ENCODE peak calls at places on chromosomes 11 and 22, in eight cellular contexts. One of them, this sample, is unnamed.

GRCh38 chr22:37696657-37697539 is at the start of gene TRIOBP:
- DNase-seq in tibial artery: peak; percentile 97
- DNase-seq in thoracic aorta: peak; percentile 96
- DNase-seq in right lobe of liver: peak; percentile 87
- DNase-seq in upper lobe of right lung: peak; percentile 97
- DNase-seq in brain microvascular endothelial cell: peak; percentile 98
- DNase-seq in BJ: peak; percentile 71
- DNase-seq in hepatocyte: peak; percentile 97
- DNase-seq in this sample: peak; percentile 80

GRCh38 chr11:91921974-91922373 is 302.6 kb upstream of the FAT3 start:
- DNase-seq in right lobe of liver: no peak
- DNase-seq in tibial artery: no peak
- DNase-seq in upper lobe of right lung: no peak
- DNase-seq in hepatocyte: no peak
- DNase-seq in brain microvascular endothelial cell: no peak
- DNase-seq in thoracic aorta: no peak
- DNase-seq in BJ: no peak
- DNase-seq in this sample: no peak

GRCh38 chr11:13923716-13924650 is 38.5 kb upstream of the SPON1 start:
- DNase-seq in tibial artery: no peak
- DNase-seq in thoracic aorta: no peak
- DNase-seq in hepatocyte: no peak
- DNase-seq in BJ: no peak
- DNase-seq in right lobe of liver: no peak
- DNase-seq in upper lobe of right lung: no peak
- DNase-seq in brain microvascular endothelial cell: no peak
- DNase-seq in this sample: peak; percentile 43

GRCh38 chr11:82906236-82906635 is 4.7 kb downstream of the DDIAS start:
- DNase-seq in hepatocyte: peak; percentile 43
- DNase-seq in thoracic aorta: no peak
- DNase-seq in upper lobe of right lung: no peak
- DNase-seq in right lobe of liver: no peak
- DNase-seq in brain microvascular endothelial cell: no peak
- DNase-seq in BJ: no peak
- DNase-seq in tibial artery: no peak
- DNase-seq in this sample: no peak

GRCh38 chr11:107501713-107502112 is 44.1 kb upstream of the CWF19L2 start:
- DNase-seq in tibial artery: no peak
- DNase-seq in BJ: no peak
- DNase-seq in brain microvascular endothelial cell: no peak
- DNase-seq in right lobe of liver: no peak
- DNase-seq in hepatocyte: no peak
- DNase-seq in thoracic aorta: no peak
- DNase-seq in upper lobe of right lung: no peak
- DNase-seq in this sample: no peak

GRCh38 chr22:45830531-45831245 is 146.3 kb downstream of the WNT7B start:
- DNase-seq in BJ: peak; percentile 6
- DNase-seq in right lobe of liver: no peak
- DNase-seq in tibial artery: no peak
- DNase-seq in brain microvascular endothelial cell: peak; percentile 29
- DNase-seq in thoracic aorta: no peak
- DNase-seq in upper lobe of right lung: no peak
- DNase-seq in hepatocyte: no peak
- DNase-seq in this sample: no peak

GRCh38 chr11:92130432-92130831 is 94.2 kb upstream of the FAT3 start:
- DNase-seq in upper lobe of right lung: no peak
- DNase-seq in tibial artery: no peak
- DNase-seq in right lobe of liver: no peak
- DNase-seq in thoracic aorta: no peak
- DNase-seq in brain microvascular endothelial cell: peak; percentile 24
- DNase-seq in hepatocyte: no peak
- DNase-seq in BJ: peak; percentile 26
- DNase-seq in this sample: no peak

GRCh38 chr11:130775306-130776043 is 140.8 kb downstream of the SNX19 start:
- DNase-seq in upper lobe of right lung: no peak
- DNase-seq in thoracic aorta: no peak
- DNase-seq in BJ: peak; percentile 79
- DNase-seq in hepatocyte: peak; percentile 21
- DNase-seq in right lobe of liver: no peak
- DNase-seq in tibial artery: no peak
- DNase-seq in brain microvascular endothelial cell: peak; percentile 58
- DNase-seq in this sample: no peak

GRCh38 chr11:8258771-8259170 is 4.9 kb downstream of the LMO1 start:
- DNase-seq in brain microvascular endothelial cell: peak; percentile 27
- DNase-seq in tibial artery: peak; percentile 54
- DNase-seq in upper lobe of right lung: peak; percentile 30
- DNase-seq in right lobe of liver: no peak
- DNase-seq in BJ: no peak
- DNase-seq in hepatocyte: no peak
- DNase-seq in thoracic aorta: no peak
- DNase-seq in this sample: no peak

GRCh38 chr11:65204143-65204542 is 22.4 kb downstream of the CAPN1 start:
- DNase-seq in hepatocyte: no peak
- DNase-seq in right lobe of liver: no peak
- DNase-seq in brain microvascular endothelial cell: no peak
- DNase-seq in upper lobe of right lung: no peak
- DNase-seq in tibial artery: peak; percentile 31
- DNase-seq in thoracic aorta: no peak
- DNase-seq in BJ: no peak
- DNase-seq in this sample: no peak

GRCh38 chr11:9758676-9759518 is 95.0 kb downstream of the SWAP70 start:
- DNase-seq in thoracic aorta: peak; percentile 23
- DNase-seq in upper lobe of right lung: peak; percentile 87
- DNase-seq in tibial artery: peak; percentile 93
- DNase-seq in right lobe of liver: peak; percentile 79
- DNase-seq in hepatocyte: peak; percentile 90
- DNase-seq in BJ: no peak
- DNase-seq in brain microvascular endothelial cell: peak; percentile 64
- DNase-seq in this sample: peak; percentile 70

GRCh38 chr11:12043221-12043620 is 34.8 kb upstream of the DKK3 start:
- DNase-seq in thoracic aorta: no peak
- DNase-seq in tibial artery: no peak
- DNase-seq in upper lobe of right lung: no peak
- DNase-seq in right lobe of liver: no peak
- DNase-seq in brain microvascular endothelial cell: no peak
- DNase-seq in hepatocyte: no peak
- DNase-seq in BJ: no peak
- DNase-seq in this sample: no peak

GRCh38 chr11:2150206-2150847 is 10.7 kb downstream of the INS start:
- DNase-seq in right lobe of liver: no peak
- DNase-seq in upper lobe of right lung: no peak
- DNase-seq in hepatocyte: peak; percentile 68
- DNase-seq in thoracic aorta: no peak
- DNase-seq in brain microvascular endothelial cell: no peak
- DNase-seq in BJ: no peak
- DNase-seq in tibial artery: no peak
- DNase-seq in this sample: no peak
- TF ChIP-seq CTCF in right lobe of liver: no peak
- TF ChIP-seq CTCF in upper lobe of right lung: no peak
- TF ChIP-seq CTCF in hepatocyte: peak; percentile 91
- TF ChIP-seq CTCF in thoracic aorta: peak; percentile 15
- TF ChIP-seq CTCF in brain microvascular endothelial cell: peak; percentile 75
- TF ChIP-seq CTCF in BJ: peak; percentile 63
- TF ChIP-seq CTCF in tibial artery: no peak
- TF ChIP-seq CTCF in this sample: peak; percentile 7

DNA sequence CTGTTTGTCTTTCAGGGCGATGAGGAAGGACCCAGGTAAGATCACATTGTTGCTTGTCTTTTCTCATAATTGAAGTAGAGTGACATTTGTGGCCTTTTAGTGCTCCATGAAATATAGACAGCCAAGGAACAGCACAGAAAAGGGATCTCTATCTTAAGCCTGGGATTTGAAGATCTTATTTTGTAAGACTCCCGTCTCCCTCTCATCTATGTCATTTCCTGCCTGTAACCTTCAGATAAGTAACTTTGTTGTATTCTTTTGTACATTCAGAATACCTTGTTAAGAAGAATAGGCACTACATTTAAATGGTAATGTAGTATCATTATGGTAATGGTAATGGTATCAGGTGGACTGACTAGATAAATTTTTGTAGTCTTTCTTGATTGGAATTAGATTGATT is 72.8 kb downstream of the TRIM44 start:
- DNase-seq in tibial artery: no peak
- DNase-seq in BJ: no peak
- DNase-seq in brain microvascular endothelial cell: no peak
- DNase-seq in thoracic aorta: no peak
- DNase-seq in hepatocyte: no peak
- DNase-seq in upper lobe of right lung: no peak
- DNase-seq in right lobe of liver: no peak
- DNase-seq in this sample: no peak
- H3K36me3 ChIP-seq in tibial artery: peaks cover 28% of the 10 kb centered on the region
- H3K36me3 ChIP-seq in BJ: no peaks in the 10 kb centered on the region
- H3K36me3 ChIP-seq in brain microvascular endothelial cell: peaks cover 6% of the 10 kb centered on the region
- H3K36me3 ChIP-seq in thoracic aorta: no peaks in the 10 kb centered on the region
- H3K36me3 ChIP-seq in hepatocyte: no peaks in the 10 kb centered on the region
- H3K36me3 ChIP-seq in upper lobe of right lung: peaks cover 36% of the 10 kb centered on the region
- H3K36me3 ChIP-seq in right lobe of liver: no peaks in the 10 kb centered on the region
- H3K36me3 ChIP-seq in this sample: peaks cover 2% of the 10 kb centered on the region

GRCh38 chr11:126521196-126521595 is 165.7 kb downstream of the ST3GAL4 start:
- DNase-seq in thoracic aorta: no peak
- DNase-seq in tibial artery: no peak
- DNase-seq in right lobe of liver: no peak
- DNase-seq in upper lobe of right lung: peak; percentile 48
- DNase-seq in hepatocyte: no peak
- DNase-seq in BJ: no peak
- DNase-seq in brain microvascular endothelial cell: no peak
- DNase-seq in this sample: no peak
- H3K4me3 ChIP-seq in thoracic aorta: no peak overlapping the region
- H3K4me3 ChIP-seq in tibial artery: no peak overlapping the region
- H3K4me3 ChIP-seq in right lobe of liver: no peak overlapping the region
- H3K4me3 ChIP-seq in upper lobe of right lung: no peak overlapping the region
- H3K4me3 ChIP-seq in hepatocyte: no peak overlapping the region
- H3K4me3 ChIP-seq in BJ: no peak overlapping the region
- H3K4me3 ChIP-seq in brain microvascular endothelial cell: no peak overlapping the region
- H3K4me3 ChIP-seq in this sample: no peak overlapping the region

GRCh38 chr22:23376256-23376655 is 195.9 kb downstream of the BCR start:
- DNase-seq in right lobe of liver: no peak
- DNase-seq in BJ: no peak
- DNase-seq in thoracic aorta: no peak
- DNase-seq in hepatocyte: peak; percentile 16
- DNase-seq in brain microvascular endothelial cell: no peak
- DNase-seq in upper lobe of right lung: no peak
- DNase-seq in tibial artery: no peak
- DNase-seq in this sample: no peak
- TF ChIP-seq CTCF in right lobe of liver: peak; percentile 35
- TF ChIP-seq CTCF in BJ: peak; percentile 16
- TF ChIP-seq CTCF in thoracic aorta: no peak
- TF ChIP-seq CTCF in hepatocyte: peak; percentile 15
- TF ChIP-seq CTCF in brain microvascular endothelial cell: peak; percentile 28
- TF ChIP-seq CTCF in upper lobe of right lung: peak; percentile 11
- TF ChIP-seq CTCF in tibial artery: no peak
- TF ChIP-seq CTCF in this sample: peak; percentile 80

GRCh38 chr22:40665312-40665711 is 14.0 kb upstream of the MCHR1 start:
- DNase-seq in right lobe of liver: no peak
- DNase-seq in tibial artery: peak; percentile 94
- DNase-seq in BJ: peak; percentile 53
- DNase-seq in upper lobe of right lung: no peak
- DNase-seq in thoracic aorta: peak; percentile 54
- DNase-seq in hepatocyte: no peak
- DNase-seq in brain microvascular endothelial cell: no peak
- DNase-seq in this sample: no peak

GRCh38 chr22:40666151-40666848 is 13.0 kb upstream of the MCHR1 start:
- DNase-seq in brain microvascular endothelial cell: no peak
- DNase-seq in right lobe of liver: no peak
- DNase-seq in thoracic aorta: no peak
- DNase-seq in hepatocyte: no peak
- DNase-seq in BJ: peak; percentile 75
- DNase-seq in tibial artery: peak; percentile 87
- DNase-seq in upper lobe of right lung: no peak
- DNase-seq in this sample: no peak

GRCh38 chr22:40661661-40662060 is 17.6 kb upstream of the MCHR1 start:
- DNase-seq in BJ: no peak
- DNase-seq in thoracic aorta: no peak
- DNase-seq in tibial artery: no peak
- DNase-seq in right lobe of liver: no peak
- DNase-seq in brain microvascular endothelial cell: no peak
- DNase-seq in hepatocyte: no peak
- DNase-seq in upper lobe of right lung: no peak
- DNase-seq in this sample: no peak

GRCh38 chr22:40660725-40661124 is 18.6 kb upstream of the MCHR1 start:
- DNase-seq in brain microvascular endothelial cell: no peak
- DNase-seq in tibial artery: no peak
- DNase-seq in hepatocyte: no peak
- DNase-seq in upper lobe of right lung: no peak
- DNase-seq in thoracic aorta: no peak
- DNase-seq in right lobe of liver: no peak
- DNase-seq in BJ: no peak
- DNase-seq in this sample: no peak
- H3K36me3 ChIP-seq in brain microvascular endothelial cell: no peaks in the 10 kb centered on the region
- H3K36me3 ChIP-seq in tibial artery: no peaks in the 10 kb centered on the region
- H3K36me3 ChIP-seq in hepatocyte: no peaks in the 10 kb centered on the region
- H3K36me3 ChIP-seq in upper lobe of right lung: no peaks in the 10 kb centered on the region
- H3K36me3 ChIP-seq in thoracic aorta: no peaks in the 10 kb centered on the region
- H3K36me3 ChIP-seq in right lobe of liver: no peaks in the 10 kb centered on the region
- H3K36me3 ChIP-seq in BJ: no peaks in the 10 kb centered on the region
- H3K36me3 ChIP-seq in this sample: no peaks in the 10 kb centered on the region

This sample was measured in GM06990.